ENCODE peak calls at places on chromosomes 16 and 17, in five cellular contexts. M is A549, Z is mesenchymal stem cell, C is GM12878, B is transverse colon. H is an unnamed sample.
A peak's percentile ranks its signal among the peaks of the same experiment; 100 is the strongest.

GRCh38 chr17:7336240-7337175 is at the start of gene ACAP1:
- DNase-seq in M (no peak), Z (no peak), C (no peak), B (peak; percentile 81), H (no peak)

GRCh38 chr17:13154403-13154802 is 136.6 kb upstream of the ELAC2 start:
- DNase-seq in M (no peak), Z (no peak), C (no peak), B (no peak), H (no peak)

GRCh38 chr16:2857451-2858244 is at the start of gene PRSS22:
- DNase-seq in M (no peak), Z (peak; percentile 27), C (no peak), B (peak; percentile 75), H (no peak)

GRCh38 chr16:68564367-68564985 is 25.4 kb downstream of the ZFP90 start:
- DNase-seq in M (no peak), Z (peak; percentile 22), C (no peak), B (no peak), H (no peak)

GRCh38 chr17:34226011-34226410 is 29.1 kb upstream of the CCL2 start:
- DNase-seq in M (no peak), Z (no peak), C (no peak), B (no peak), H (no peak)

GRCh38 chr17:37062036-37062435 is 113.3 kb downstream of the AATF start:
- DNase-seq in M (no peak), Z (no peak), C (no peak), B (no peak), H (peak; percentile 40)

GRCh38 chr17:68511671-68512246 is 471 bp upstream of the PRKAR1A start:
- DNase-seq in M (peak; percentile 72), Z (peak; percentile 83), C (no peak), B (peak; percentile 85), H (peak; percentile 85)

GRCh38 chr17:921161-921560 is 58.4 kb downstream of the NXN start:
- DNase-seq in M (no peak), Z (no peak), C (no peak), B (no peak), H (no peak)

GRCh38 chr16:69105501-69106361 is at the start of gene HAS3:
- DNase-seq in M (peak; percentile 81), Z (peak; percentile 46), C (no peak), B (peak; percentile 75), H (peak; percentile 84)

GRCh38 chr17:49903523-49903922 is 55.7 kb upstream of the TAC4 start:
- DNase-seq in M (no peak), Z (no peak), C (no peak), B (no peak), H (no peak)

GRCh38 chr16:58000706-58001676 is at the start of gene USB1:
- DNase-seq in M (peak; percentile 97), Z (peak; percentile 89), C (peak; percentile 56), B (peak; percentile 89), H (peak; percentile 90)

GRCh38 chr16:84369105-84369504 is 767 bp downstream of the ATP2C2 start:
- DNase-seq in M (no peak), Z (no peak), C (no peak), B (no peak), H (no peak)

GRCh38 chr17:41648411-41649195 is 24.2 kb upstream of the KRT17 start:
- DNase-seq in M (peak; percentile 93), Z (peak; percentile 80), C (no peak), B (peak; percentile 93), H (peak; percentile 92)

GRCh38 chr16:27253526-27253930 is 15.0 kb downstream of the NSMCE1 start:
- DNase-seq in M (peak; percentile 52), Z (peak; percentile 92), C (no peak), B (no peak), H (no peak)

GRCh38 chr16:17470871-17471744 is at the start of gene XYLT1:
- DNase-seq in M (peak; percentile 25), Z (no peak), C (no peak), B (peak; percentile 73), H (peak; percentile 90)

DNA sequence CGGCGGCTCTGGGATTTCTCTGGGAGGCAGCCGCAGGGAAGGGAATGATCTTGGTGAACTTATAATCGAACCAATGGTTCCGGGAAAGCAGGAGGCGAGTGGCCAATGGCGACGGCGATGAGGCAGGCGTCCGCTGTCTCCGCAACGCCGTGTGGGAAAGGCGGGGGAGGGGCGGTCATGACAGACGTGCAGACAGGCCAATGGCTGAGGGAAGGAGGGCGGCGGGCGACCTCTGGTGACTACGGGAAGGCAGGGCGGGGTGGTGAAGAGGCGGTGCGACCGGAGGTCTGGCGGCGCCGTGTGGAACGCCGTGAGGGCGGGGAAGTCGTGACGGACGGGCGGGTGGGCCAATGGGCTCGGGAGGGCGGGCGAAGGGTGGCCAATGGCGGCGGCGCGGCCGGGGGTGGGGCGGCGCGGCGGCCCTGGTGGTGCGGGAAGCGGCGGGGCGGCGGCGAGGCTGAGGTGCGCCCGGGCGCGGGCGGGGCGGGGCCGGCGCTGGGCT is at the start of gene RAB40C:
- DNase-seq in M (peak; percentile 93), Z (peak; percentile 97), C (peak; percentile 82), B (peak; percentile 99), H (peak; percentile 100)
- H3K4me1 ChIP-seq in M (peaks cover 41% of the 10 kb centered on the region), Z (peaks cover 59% of the 10 kb centered on the region), C (peaks cover 15% of the 10 kb centered on the region), B (peaks cover 57% of the 10 kb centered on the region), H (no peaks in the 10 kb centered on the region)

GRCh38 chr17:75535871-75536270 is 10.4 kb downstream of the LLGL2 start:
- DNase-seq in M (no peak), Z (no peak), C (no peak), B (no peak), H (no peak)

GRCh38 chr17:75531724-75532090 is 6.2 kb downstream of the LLGL2 start:
- DNase-seq in M (no peak), Z (no peak), C (no peak), B (no peak), H (no peak)

GRCh38 chr17:75536401-75536800 is 10.9 kb downstream of the LLGL2 start:
- DNase-seq in M (no peak), Z (no peak), C (no peak), B (no peak), H (no peak)

GRCh38 chr17:75530837-75531723 is 5.6 kb downstream of the LLGL2 start:
- DNase-seq in M (no peak), Z (no peak), C (no peak), B (no peak), H (no peak)

DNA sequence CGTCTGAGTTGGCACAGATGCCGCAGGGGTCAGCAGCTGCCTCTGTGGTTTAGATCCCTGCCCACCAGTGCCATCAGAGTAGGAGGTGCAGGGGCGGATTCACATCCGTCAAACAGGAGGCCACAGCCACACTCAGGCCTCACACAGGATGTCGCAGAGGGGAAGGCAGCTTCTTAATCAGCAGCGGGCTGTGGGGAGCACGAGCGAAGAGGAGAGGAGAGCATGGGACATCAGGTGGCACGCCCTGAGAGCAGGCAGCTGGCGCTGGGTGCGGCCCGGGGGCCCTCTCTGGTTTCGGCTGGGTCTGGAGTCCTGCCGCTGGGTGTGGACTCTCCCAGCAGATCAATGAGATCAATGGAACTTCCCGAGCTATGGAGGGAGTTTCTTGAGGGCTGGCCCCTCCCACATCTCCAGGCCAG is 9.6 kb downstream of the LLGL2 start:
- DNase-seq in M (no peak), Z (no peak), C (peak; percentile 26), B (peak; percentile 82), H (no peak)
- H3K4me3 ChIP-seq in M (no peak overlapping the region), Z (peak overlapping the region; percentile 9), C (no peak overlapping the region), B (no peak overlapping the region), H (no peak overlapping the region)

DNA sequence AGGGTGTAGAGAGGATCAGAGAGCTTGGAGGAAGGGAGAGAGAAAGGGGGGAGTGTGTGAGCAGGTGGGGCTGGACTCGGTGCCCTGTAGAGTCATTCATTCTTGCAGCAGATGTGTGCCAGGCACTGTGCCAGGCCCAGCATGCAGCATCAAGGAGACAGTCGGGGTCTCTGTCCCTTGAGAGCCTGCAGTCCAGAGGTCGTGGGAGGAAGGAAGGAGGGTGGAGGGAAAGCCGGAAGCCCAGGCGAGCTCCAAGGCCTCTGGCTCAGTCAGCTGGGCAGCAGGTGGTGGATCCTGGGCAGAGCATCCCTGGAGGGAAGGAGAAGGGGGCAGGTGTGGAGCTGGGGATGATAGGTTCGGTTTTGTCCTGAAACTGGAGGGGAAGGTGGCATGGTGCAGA is 27.5 kb downstream of the EPN2 start:
- DNase-seq in M (no peak), Z (no peak), C (no peak), B (no peak), H (no peak)
- H3K4me1 ChIP-seq in M (peaks cover 31% of the 10 kb centered on the region), Z (peaks cover 34% of the 10 kb centered on the region), C (no peaks in the 10 kb centered on the region), B (peaks cover 76% of the 10 kb centered on the region), H (peaks cover 3% of the 10 kb centered on the region)

GRCh38 chr16:86520317-86521210 is 10.2 kb downstream of the FOXF1 start:
- DNase-seq in M (no peak), Z (peak; percentile 87), C (no peak), B (no peak), H (no peak)

GRCh38 chr16:86521236-86522197 is 11.2 kb downstream of the FOXF1 start:
- DNase-seq in M (no peak), Z (peak; percentile 9), C (no peak), B (no peak), H (no peak)

GRCh38 chr16:86519007-86519648 is 8.8 kb downstream of the FOXF1 start:
- DNase-seq in M (no peak), Z (peak; percentile 66), C (no peak), B (no peak), H (no peak)

GRCh38 chr16:86517652-86518258 is 7.4 kb downstream of the FOXF1 start:
- DNase-seq in M (peak; percentile 73), Z (peak; percentile 88), C (no peak), B (peak; percentile 64), H (peak; percentile 71)

DNA sequence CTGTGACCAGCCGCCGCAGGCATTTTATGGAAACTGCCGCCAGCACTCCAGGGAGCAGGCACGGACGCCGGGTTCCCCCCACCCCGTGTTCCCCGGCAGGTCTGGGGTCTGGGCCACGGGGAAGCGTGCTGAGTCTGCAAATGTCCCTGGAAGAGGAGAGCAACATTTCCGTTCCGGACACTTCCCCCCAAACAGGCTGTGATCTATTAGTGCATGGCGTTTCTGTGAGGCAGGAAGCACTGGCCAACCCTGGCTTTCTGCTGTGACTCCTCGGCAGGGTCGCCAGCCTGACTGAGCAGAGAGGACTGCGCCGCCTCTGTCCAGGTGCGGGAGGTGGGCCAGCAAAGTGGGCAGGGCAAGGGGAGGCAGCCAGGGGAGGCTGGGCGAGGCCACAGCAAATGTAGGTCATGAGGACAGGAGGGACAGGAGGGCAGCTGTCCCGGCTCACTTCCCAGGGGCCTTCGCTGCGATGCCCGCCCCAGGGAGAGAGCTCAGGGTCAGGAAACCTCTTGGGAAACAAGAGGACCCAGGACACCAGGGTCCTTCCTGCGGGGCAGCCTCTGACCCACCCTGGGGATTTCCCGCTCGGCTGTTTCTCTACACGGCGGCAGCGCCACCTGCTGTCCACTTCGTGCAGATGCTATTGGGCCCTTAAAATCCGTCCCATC is 9.5 kb downstream of the FOXF1 start:
- DNase-seq in M (peak; percentile 77), Z (peak; percentile 89), C (no peak), B (peak; percentile 61), H (no peak)
- H3K4me3 ChIP-seq in M (peak overlapping the region; percentile 21), Z (no peak overlapping the region), C (no peak overlapping the region), B (no peak overlapping the region), H (no peak overlapping the region)

GRCh38 chr17:32566303-32566702 is 79.5 kb downstream of the CDK5R1 start:
- DNase-seq in M (no peak), Z (no peak), C (no peak), B (no peak), H (no peak)
- H3K4me1 ChIP-seq in M (no peaks in the 10 kb centered on the region), Z (no peaks in the 10 kb centered on the region), C (peaks cover 57% of the 10 kb centered on the region), B (no peaks in the 10 kb centered on the region), H (no peaks in the 10 kb centered on the region)

H was measured in aorta.